ENCODE peak calls at places on chromosome 14, in four cellular contexts. M is SJSA1, H is heart right ventricle, G is kidney. L is an unnamed sample.

GRCh38 chr14:52856139-52856538 is 64.7 kb upstream of the GNPNAT1 start:
- DNase-seq in M (no peak), H (no peak), G (no peak), L (no peak)

GRCh38 chr14:29459967-29460366 is 467.7 kb downstream of the PRKD1 start:
- DNase-seq in M (no peak), H (no peak), G (no peak), L (no peak)

GRCh38 chr14:58107947-58108552 is 44.0 kb downstream of the ARMH4 start:
- DNase-seq in M (peak), H (peak), G (no peak), L (no peak)

GRCh38 chr14:73710737-73711136 is 3.4 kb downstream of the PNMA1 start:
- DNase-seq in M (no peak), H (no peak), G (no peak), L (no peak)

GRCh38 chr14:67964391-67964812 is 144.8 kb downstream of the RAD51B start:
- DNase-seq in M (no peak), H (no peak), G (no peak), L (no peak)

GRCh38 chr14:81070511-81070910 is 115.1 kb downstream of the TSHR start:
- DNase-seq in M (no peak), H (no peak), G (no peak), L (no peak)

GRCh38 chr14:64774272-64774671 is 70.0 kb downstream of the PLEKHG3 start:
- DNase-seq in M (no peak), H (no peak), G (no peak), L (no peak)

GRCh38 chr14:89303452-89304435 is 113.3 kb downstream of the FOXN3 start:
- DNase-seq in M (peak), H (peak), G (peak), L (peak)

GRCh38 chr14:96252323-96253052 is 3.5 kb upstream of the BDKRB1 start:
- DNase-seq in M (no peak), H (no peak), G (no peak), L (no peak)

GRCh38 chr14:85482549-85482948 is 47.4 kb upstream of the FLRT2 start:
- DNase-seq in M (no peak), H (no peak), G (no peak), L (no peak)

GRCh38 chr14:64747327-64747726 is 43.1 kb downstream of the PLEKHG3 start:
- DNase-seq in M (no peak), H (no peak), G (no peak), L (no peak)

GRCh38 chr14:48536318-48536717 is 860.9 kb upstream of the MDGA2 start:
- DNase-seq in M (no peak), H (no peak), G (no peak), L (no peak)

GRCh38 chr14:104094056-104094708 is 8.7 kb downstream of the ASPG start:
- DNase-seq in M (no peak), H (no peak), G (no peak), L (peak)

GRCh38 chr14:99707921-99708320 is 23.8 kb downstream of the CYP46A1 start:
- DNase-seq in M (no peak), H (no peak), G (no peak), L (no peak)

GRCh38 chr14:86779416-86779815 is 1213.6 kb downstream of the GALC start:
- DNase-seq in M (no peak), H (no peak), G (no peak), L (no peak)

GRCh38 chr14:88551936-88552565 is 2.8 kb downstream of the PTPN21 start:
- DNase-seq in M (no peak), H (peak), G (no peak), L (no peak)

GRCh38 chr14:50082784-50083466 is 33.4 kb downstream of the VCPKMT start:
- DNase-seq in M (no peak), H (no peak), G (no peak), L (peak)

GRCh38 chr14:98890556-98891340 is 381.2 kb downstream of the BCL11B start:
- DNase-seq in M (no peak), H (no peak), G (no peak), L (no peak)

GRCh38 chr14:24843494-24843893 is 206.5 kb downstream of the STXBP6 start:
- DNase-seq in M (no peak), H (no peak), G (no peak), L (no peak)

GRCh38 chr14:23056257-23056955 is 914 bp downstream of the CDH24 start:
- DNase-seq in M (peak), H (peak), G (peak), L (peak)

DNA sequence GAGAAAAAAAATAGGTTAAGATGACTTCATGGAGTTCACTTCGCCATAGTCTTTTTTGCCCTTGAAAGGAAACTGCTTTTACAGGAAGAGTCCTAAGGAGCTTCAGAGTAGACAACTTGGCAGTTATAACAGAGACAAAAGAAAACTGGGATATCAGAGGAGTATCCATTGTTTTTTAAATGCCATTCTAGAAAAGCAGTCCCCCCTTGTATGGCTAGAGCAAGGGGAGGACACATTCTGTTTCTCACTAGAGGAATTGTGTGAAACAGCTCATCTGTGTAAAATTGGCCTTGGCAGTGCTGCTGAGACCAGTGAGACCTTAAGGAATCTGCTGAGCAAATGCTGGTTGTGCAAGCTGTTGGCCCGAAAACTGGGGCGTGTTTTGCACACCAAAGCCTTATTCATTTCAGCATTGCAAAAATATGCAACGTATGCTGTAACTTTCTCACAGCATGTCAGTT is 128.0 kb downstream of the GPR135 start:
- DNase-seq in M (no peak), H (peak), G (peak), L (no peak)
- H3K27ac ChIP-seq in M (no peak), H (peak), G (peak), L (peak)

GRCh38 chr14:77989441-77989891 is 180.7 kb upstream of the NRXN3 start:
- DNase-seq in M (no peak), H (peak), G (no peak), L (no peak)
- H3K4me3 ChIP-seq in M (no peak), H (no peak), G (no peak), L (no peak)

DNA sequence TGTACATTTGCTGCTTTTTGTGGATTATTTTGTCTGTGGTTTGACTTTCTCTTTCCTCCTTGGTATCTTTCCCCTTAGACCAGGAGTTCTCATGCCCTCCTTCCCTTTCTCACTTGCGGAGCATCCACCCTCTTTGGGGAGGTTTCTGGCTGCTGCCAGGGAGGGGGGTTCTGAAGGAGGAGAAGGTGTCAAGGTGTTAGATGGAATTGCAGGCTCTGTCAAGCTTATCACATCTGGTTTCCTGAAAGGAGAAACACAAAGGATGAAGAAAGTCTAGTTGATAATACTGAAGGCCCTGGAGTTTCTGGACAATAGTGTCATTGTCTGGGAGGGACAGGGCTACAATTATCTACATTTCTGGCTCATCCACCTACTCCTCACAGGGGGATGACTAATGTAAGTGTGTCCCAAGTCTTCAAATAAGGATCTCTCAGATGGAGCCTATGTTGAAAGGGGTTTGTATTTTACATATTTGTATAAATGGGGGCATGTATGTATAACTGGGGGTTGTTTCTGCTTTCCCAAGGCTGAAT is 217.3 kb upstream of the CCDC196 start:
- DNase-seq in M (no peak), H (no peak), G (no peak), L (no peak)
- H3K27ac ChIP-seq in M (no peak), H (no peak), G (no peak), L (no peak)

GRCh38 chr14:36516719-36517241 is 3.3 kb downstream of the NKX2-1 start:
- DNase-seq in M (no peak), H (no peak), G (no peak), L (no peak)

GRCh38 chr14:36518031-36518585 is 1.9 kb downstream of the NKX2-1 start:
- DNase-seq in M (no peak), H (no peak), G (peak), L (no peak)

GRCh38 chr14:36518586-36519430 is 1.2 kb downstream of the NKX2-1 start:
- DNase-seq in M (peak), H (no peak), G (peak), L (peak)

GRCh38 chr14:36515896-36516718 is 3.9 kb downstream of the NKX2-1 start:
- DNase-seq in M (no peak), H (no peak), G (no peak), L (no peak)

GRCh38 chr14:36517242-36518030 is 2.6 kb downstream of the NKX2-1 start:
- DNase-seq in M (no peak), H (no peak), G (peak), L (peak)
- H3K4me3 ChIP-seq in M (no peak), H (no peak), G (no peak), L (peak)

GRCh38 chr14:90795744-90796143 is 20.5 kb downstream of the TTC7B start:
- DNase-seq in M (peak), H (no peak), G (no peak), L (no peak)
- H3K27ac ChIP-seq in M (no peak), H (no peak), G (no peak), L (peak)

GRCh38 chr14:33758545-33758944 is 192.3 kb downstream of the EGLN3 start:
- DNase-seq in M (no peak), H (no peak), G (no peak), L (no peak)
- H3K4me3 ChIP-seq in M (no peak), H (no peak), G (no peak), L (no peak)

GRCh38 chr14:102321456-102322101 is 2.0 kb downstream of the ZNF839 start:
- DNase-seq in M (no peak), H (no peak), G (no peak), L (no peak)
- H3K27ac ChIP-seq in M (no peak), H (no peak), G (no peak), L (no peak)

GRCh38 chr14:101561897-101562490 is 699 bp downstream of the DIO3 start:
- DNase-seq in M (no peak), H (no peak), G (peak), L (no peak)

GRCh38 chr14:101559624-101560533 is 1.4 kb upstream of the DIO3 start:
- DNase-seq in M (no peak), H (no peak), G (peak), L (no peak)

GRCh38 chr14:101561145-101561896 is at the start of gene DIO3:
- DNase-seq in M (no peak), H (no peak), G (peak), L (no peak)

GRCh38 chr14:101559250-101559623 is 2.1 kb upstream of the DIO3 start:
- DNase-seq in M (no peak), H (no peak), G (no peak), L (no peak)

DNA sequence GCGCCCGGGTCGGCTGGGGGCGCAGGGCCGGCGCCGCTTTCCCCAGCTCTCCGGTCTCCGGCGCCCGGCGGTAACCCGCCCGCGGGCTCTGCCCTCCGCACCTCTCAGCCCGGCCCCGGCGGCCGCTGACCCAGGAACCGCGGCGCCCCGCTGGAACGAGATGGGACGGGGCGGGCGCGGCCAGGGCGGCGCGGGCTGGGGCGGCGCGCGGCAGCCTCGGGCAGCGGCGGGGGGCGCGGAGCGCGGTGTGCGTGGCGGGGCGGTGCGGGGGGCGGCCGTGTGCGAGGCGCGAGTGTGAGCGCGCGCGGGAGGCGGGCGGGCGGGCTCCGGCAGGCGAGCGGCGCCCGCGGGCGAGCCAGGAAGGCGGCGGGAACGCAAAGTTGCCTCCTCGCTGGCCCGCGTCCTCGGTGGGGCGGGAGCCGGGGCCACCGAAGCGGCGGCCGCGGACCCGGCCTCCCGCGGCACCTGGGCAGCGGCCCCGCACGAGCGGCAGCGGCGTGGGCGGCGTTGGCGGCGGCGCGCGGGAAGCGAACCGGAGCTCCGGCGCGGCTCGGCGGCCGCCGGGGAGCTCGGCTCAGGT is 671 bp upstream of the DIO3 start:
- DNase-seq in M (no peak), H (no peak), G (peak), L (no peak)
- H3K4me3 ChIP-seq in M (no peak), H (no peak), G (no peak), L (no peak)